ENCODE peak calls at places on chromosome 11, in six cellular contexts. B is HepG2, D is K562, K is H1, W is HCT116, M is GM12878. Z is an unnamed sample.

GRCh38 chr11:134999490-135000066 is 587.5 kb upstream of the B3GAT1 start:
- DNase-seq in D (no peak), B (no peak), M (no peak), W (no peak), K (no peak), Z (no peak)

GRCh38 chr11:130052556-130052955 is 17.1 kb upstream of the APLP2 start:
- DNase-seq in W (no peak), D (no peak), M (no peak), K (no peak), B (no peak), Z (no peak)

GRCh38 chr11:3161309-3161708 is 3.8 kb downstream of the OSBPL5 start:
- DNase-seq in W (no peak), M (no peak), B (no peak), D (no peak), K (no peak), Z (peak; percentile 16)

GRCh38 chr11:67316882-67317364 is 13.6 kb downstream of the SSH3 start:
- DNase-seq in M (no peak), K (no peak), D (no peak), B (no peak), W (peak; percentile 45), Z (no peak)

GRCh38 chr11:13098890-13099289 is 89.8 kb downstream of the RASSF10 start:
- DNase-seq in D (no peak), K (no peak), W (no peak), B (no peak), M (no peak), Z (no peak)

GRCh38 chr11:75706260-75706729 is 11.3 kb upstream of the MOGAT2 start:
- DNase-seq in D (peak; percentile 86), W (peak; percentile 77), K (peak; percentile 49), B (peak; percentile 65), M (no peak), Z (peak; percentile 72)

GRCh38 chr11:65386307-65387081 is at the start of gene FRMD8:
- DNase-seq in B (peak; percentile 60), W (peak; percentile 24), M (no peak), K (no peak), D (peak; percentile 93), Z (peak; percentile 85)

GRCh38 chr11:112610996-112611795 is 350.0 kb upstream of the NCAM1 start:
- DNase-seq in B (no peak), W (no peak), K (no peak), D (no peak), M (no peak), Z (peak; percentile 63)

GRCh38 chr11:10490032-10490397 is 35.0 kb downstream of the AMPD3 start:
- DNase-seq in K (no peak), D (peak; percentile 11), B (no peak), M (no peak), W (no peak), Z (no peak)

GRCh38 chr11:125514336-125515101 is 18.5 kb upstream of the FEZ1 start:
- DNase-seq in W (no peak), M (peak; percentile 92), K (no peak), D (no peak), B (no peak), Z (no peak)

GRCh38 chr11:12842933-12843636 is 166.0 kb upstream of the RASSF10 start:
- DNase-seq in M (no peak), W (no peak), D (peak; percentile 95), K (no peak), B (no peak), Z (peak; percentile 98)

GRCh38 chr11:116866774-116867455 is 29.5 kb upstream of the APOA1 start:
- DNase-seq in D (no peak), W (no peak), B (no peak), K (no peak), M (no peak), Z (no peak)

GRCh38 chr11:10377182-10377581 is 72.3 kb downstream of the ADM start:
- DNase-seq in K (no peak), D (no peak), W (no peak), B (no peak), M (no peak), Z (peak; percentile 46)

GRCh38 chr11:3669742-3670183 is 1.4 kb downstream of the CHRNA10 start:
- DNase-seq in M (no peak), K (no peak), B (no peak), W (no peak), D (no peak), Z (no peak)

GRCh38 chr11:36741515-36741914 is 143.5 kb upstream of the RAG2 start:
- DNase-seq in D (no peak), B (no peak), M (no peak), W (no peak), K (no peak), Z (no peak)
- TF ChIP-seq POLR2A in D (no peak), B (no peak), M (no peak), W (no peak), K (no peak), Z (no peak)

GRCh38 chr11:45079567-45079942 is 66.9 kb upstream of the PRDM11 start:
- DNase-seq in B (no peak), M (no peak), K (no peak), D (no peak), W (no peak), Z (no peak)

GRCh38 chr11:45079943-45080719 is 66.3 kb upstream of the PRDM11 start:
- DNase-seq in D (no peak), K (no peak), M (no peak), B (no peak), W (no peak), Z (no peak)

GRCh38 chr11:45085657-45086501 is 60.6 kb upstream of the PRDM11 start:
- DNase-seq in D (no peak), M (no peak), B (no peak), K (no peak), W (no peak), Z (no peak)

GRCh38 chr11:45083544-45084087 is 62.8 kb upstream of the PRDM11 start:
- DNase-seq in W (no peak), M (no peak), D (peak; percentile 11), K (no peak), B (peak; percentile 15), Z (no peak)

GRCh38 chr11:45082744-45083543 is 63.5 kb upstream of the PRDM11 start:
- DNase-seq in B (no peak), D (no peak), K (no peak), M (no peak), W (no peak), Z (no peak)
- H3K79me2 ChIP-seq in B (no peaks in the 10 kb centered on the region), D (no peaks in the 10 kb centered on the region), K (no peaks in the 10 kb centered on the region), M (no peaks in the 10 kb centered on the region), W (no peaks in the 10 kb centered on the region), Z (no peaks in the 10 kb centered on the region)

DNA sequence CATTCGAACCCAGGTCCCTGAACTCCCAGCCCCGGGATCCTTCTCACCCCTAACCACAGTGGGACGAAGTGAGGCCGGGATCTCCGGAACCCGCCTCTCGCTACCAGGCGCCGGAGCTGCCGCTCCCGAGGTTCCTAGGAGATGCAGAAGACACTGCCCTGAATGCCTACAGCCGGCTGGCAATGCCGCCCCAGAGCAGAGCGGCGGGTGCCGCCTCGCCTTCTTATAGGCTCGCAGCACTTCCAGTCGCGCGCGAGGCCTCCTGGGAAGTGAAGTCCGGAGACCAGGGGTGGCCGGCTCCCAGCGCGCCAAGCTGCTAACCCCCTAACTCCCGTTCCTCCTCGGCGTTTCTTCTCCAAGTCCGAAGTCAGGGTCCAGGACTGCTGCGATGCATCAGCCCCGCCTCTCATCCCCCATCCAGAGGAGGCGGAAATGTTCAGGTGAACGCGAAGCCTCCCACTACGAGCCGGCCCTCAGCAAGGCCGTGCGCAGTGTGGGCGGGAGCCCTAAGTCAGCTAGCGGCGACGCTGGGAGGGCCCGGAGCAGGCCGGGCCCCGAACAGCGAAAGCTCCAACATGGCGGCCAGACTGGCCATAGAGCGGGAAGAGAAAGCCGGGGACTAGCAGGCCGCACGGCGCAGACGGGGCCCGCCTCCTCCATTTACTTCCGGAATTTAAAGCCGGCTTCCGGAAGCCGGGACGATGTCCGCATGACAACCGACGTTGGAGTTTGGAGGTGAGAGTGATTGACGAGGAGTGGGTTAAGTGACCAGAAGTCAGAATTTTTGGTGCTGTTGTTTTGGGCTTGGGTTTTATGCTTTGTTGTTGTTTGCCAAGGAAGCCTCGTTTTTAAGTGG is at the start of the genes CYB561A3 and TMEM138:
- DNase-seq in B (peak; percentile 89), M (peak; percentile 85), W (peak; percentile 88), K (peak; percentile 78), D (peak; percentile 96), Z (peak; percentile 94)
- TF ChIP-seq POLR2A in B (peak; percentile 92), M (peak; percentile 94), W (peak; percentile 92), K (peak; percentile 94), D (peak; percentile 92), Z (peak; percentile 97)

DNA sequence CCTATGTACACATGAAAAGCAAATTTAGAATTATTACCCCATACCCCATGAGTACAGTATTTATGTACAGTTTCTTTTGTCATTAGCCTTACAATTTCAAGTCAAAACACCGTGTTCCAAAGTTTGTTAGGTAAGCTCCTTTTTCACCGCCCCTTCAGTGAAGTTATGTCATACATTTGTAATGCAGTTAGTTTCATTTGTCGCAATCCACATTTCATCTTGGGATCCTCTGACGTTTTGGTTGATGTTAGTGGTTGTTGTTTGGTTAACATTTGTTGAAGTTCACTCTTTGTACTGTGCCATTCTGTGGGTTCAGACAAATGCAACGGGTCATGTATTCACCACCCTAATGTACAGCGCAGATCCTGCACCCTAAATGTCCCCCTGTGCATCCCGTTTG is 45.2 kb downstream of the ARHGEF12 start:
- DNase-seq in K (no peak), W (no peak), D (no peak), B (peak; percentile 58), M (no peak), Z (no peak)
- H3K79me2 ChIP-seq in K (peaks cover 3% of the 10 kb centered on the region), W (peaks cover 98% of the 10 kb centered on the region), D (peaks cover 96% of the 10 kb centered on the region), B (peaks cover 97% of the 10 kb centered on the region), M (peaks cover 5% of the 10 kb centered on the region), Z (peaks cover 97% of the 10 kb centered on the region)

DNA sequence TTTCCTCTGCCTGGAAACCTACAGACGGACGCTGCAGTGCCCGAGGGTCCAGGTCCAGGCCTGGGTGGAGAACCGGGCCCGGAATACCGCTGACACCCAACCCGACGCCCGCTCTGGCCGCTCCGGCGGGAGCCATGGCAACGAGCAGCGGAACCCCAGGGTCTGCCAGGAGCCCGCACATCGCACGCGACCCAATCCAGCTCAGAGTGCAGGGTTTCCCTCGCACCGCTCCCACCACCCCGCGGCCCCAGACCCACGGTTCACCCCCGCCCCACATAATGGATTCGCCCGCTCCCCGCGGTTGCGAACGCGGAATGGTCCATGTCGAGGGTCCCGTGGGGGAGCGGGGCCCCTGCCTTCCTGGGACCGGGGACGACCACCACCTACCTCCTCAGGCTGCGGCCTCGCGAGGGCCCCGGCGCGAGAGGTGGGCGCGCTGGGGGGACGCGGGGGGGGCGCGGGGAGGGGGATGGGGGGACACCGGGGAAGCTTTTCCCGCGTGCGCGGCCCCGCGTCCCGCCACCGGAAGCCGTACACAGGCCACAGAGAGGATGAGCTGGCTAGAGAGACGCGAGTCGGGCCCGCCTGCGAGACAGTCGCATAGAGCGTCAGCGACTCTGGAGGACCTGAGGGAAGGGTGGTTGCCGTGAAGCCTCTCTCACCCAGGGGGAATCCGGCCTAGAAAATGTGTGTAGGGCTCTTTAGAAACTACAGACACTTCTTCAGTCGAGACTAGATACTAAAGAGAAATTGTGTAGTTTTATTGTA is at the start of gene SSRP1:
- DNase-seq in D (peak; percentile 94), B (peak; percentile 79), K (no peak), M (peak; percentile 47), W (peak; percentile 72), Z (peak; percentile 77)
- TF ChIP-seq POLR2A in D (peak; percentile 69), B (peak; percentile 47), K (no peak), M (peak; percentile 79), W (peak; percentile 43), Z (peak; percentile 82)

DNA sequence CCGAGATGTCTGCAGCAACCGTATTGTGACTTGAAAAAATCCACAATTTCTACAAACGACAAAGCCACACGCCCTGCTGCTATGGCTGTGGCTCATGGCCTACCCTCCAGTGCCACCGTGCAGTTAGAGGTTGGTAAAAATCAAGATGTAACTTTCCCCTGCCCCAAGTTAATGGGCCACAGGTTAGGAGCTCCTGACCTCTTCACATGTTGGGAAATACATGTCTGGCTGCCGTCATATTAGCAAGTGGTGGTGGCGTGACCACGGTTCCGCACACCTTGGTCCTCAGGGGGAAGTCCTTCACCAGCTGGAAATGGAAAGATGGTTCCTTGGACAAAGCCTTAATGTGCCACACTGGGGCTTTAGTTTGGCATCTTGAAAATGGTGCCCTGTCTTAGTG is 27.4 kb upstream of the CCND1 start:
- DNase-seq in M (no peak), D (no peak), K (no peak), B (no peak), W (no peak), Z (no peak)
- H3K79me2 ChIP-seq in M (no peaks in the 10 kb centered on the region), D (no peaks in the 10 kb centered on the region), K (no peaks in the 10 kb centered on the region), B (no peaks in the 10 kb centered on the region), W (no peaks in the 10 kb centered on the region), Z (no peaks in the 10 kb centered on the region)